ENCODE peak calls at places on chromosomes 3 and 15, in seven cellular contexts. One of them, this sample, is unnamed.
A peak's percentile ranks its signal among the peaks of the same experiment; 100 is the strongest.

GRCh38 chr3:38843898-38844297 is 27.9 kb upstream of the SCN10A start:
- DNase-seq in right atrium auricular region: no peak
- DNase-seq in mammary epithelial cell: peak; percentile 45
- DNase-seq in Peyer's patch: no peak
- DNase-seq in cardiac muscle cell: peak; percentile 82
- DNase-seq in lung: no peak
- DNase-seq in SK-N-SH: peak; percentile 54
- DNase-seq in this sample: no peak

GRCh38 chr3:141795719-141796435 is 32.7 kb downstream of the GRK7 start:
- DNase-seq in mammary epithelial cell: no peak
- DNase-seq in lung: peak; percentile 44
- DNase-seq in Peyer's patch: no peak
- DNase-seq in SK-N-SH: peak; percentile 42
- DNase-seq in cardiac muscle cell: peak; percentile 55
- DNase-seq in right atrium auricular region: peak; percentile 79
- DNase-seq in this sample: peak; percentile 54

GRCh38 chr3:100075731-100076543 is 38.4 kb downstream of the FILIP1L start:
- DNase-seq in right atrium auricular region: no peak
- DNase-seq in SK-N-SH: no peak
- DNase-seq in mammary epithelial cell: no peak
- DNase-seq in lung: no peak
- DNase-seq in cardiac muscle cell: no peak
- DNase-seq in Peyer's patch: no peak
- DNase-seq in this sample: no peak

GRCh38 chr3:37861540-37862051 is at the start of gene CTDSPL:
- DNase-seq in mammary epithelial cell: peak; percentile 61
- DNase-seq in cardiac muscle cell: peak; percentile 74
- DNase-seq in lung: peak; percentile 55
- DNase-seq in right atrium auricular region: no peak
- DNase-seq in SK-N-SH: peak; percentile 88
- DNase-seq in Peyer's patch: peak; percentile 84
- DNase-seq in this sample: peak; percentile 32

GRCh38 chr3:183435701-183436100 is 7.3 kb upstream of the MCF2L2 start:
- DNase-seq in right atrium auricular region: no peak
- DNase-seq in cardiac muscle cell: no peak
- DNase-seq in lung: no peak
- DNase-seq in mammary epithelial cell: no peak
- DNase-seq in Peyer's patch: no peak
- DNase-seq in SK-N-SH: no peak
- DNase-seq in this sample: no peak

GRCh38 chr15:20294651-20295237 is 246.9 kb downstream of the GOLGA6L6 start:
- DNase-seq in Peyer's patch: no peak
- DNase-seq in SK-N-SH: no peak
- DNase-seq in lung: peak; percentile 29
- DNase-seq in right atrium auricular region: peak; percentile 50
- DNase-seq in cardiac muscle cell: no peak
- DNase-seq in mammary epithelial cell: no peak
- DNase-seq in this sample: no peak

GRCh38 chr15:73949496-73949895 is 23.2 kb downstream of the LOXL1 start:
- DNase-seq in lung: no peak
- DNase-seq in right atrium auricular region: no peak
- DNase-seq in cardiac muscle cell: no peak
- DNase-seq in mammary epithelial cell: no peak
- DNase-seq in SK-N-SH: no peak
- DNase-seq in Peyer's patch: peak; percentile 34
- DNase-seq in this sample: no peak

GRCh38 chr15:78103406-78104118 is 11.2 kb downstream of the SH2D7 start:
- DNase-seq in lung: no peak
- DNase-seq in SK-N-SH: no peak
- DNase-seq in right atrium auricular region: no peak
- DNase-seq in cardiac muscle cell: no peak
- DNase-seq in mammary epithelial cell: no peak
- DNase-seq in Peyer's patch: no peak
- DNase-seq in this sample: no peak

GRCh38 chr3:16468114-16469098 is 45.1 kb downstream of the RFTN1 start:
- DNase-seq in cardiac muscle cell: no peak
- DNase-seq in Peyer's patch: no peak
- DNase-seq in SK-N-SH: peak; percentile 61
- DNase-seq in mammary epithelial cell: no peak
- DNase-seq in lung: no peak
- DNase-seq in right atrium auricular region: no peak
- DNase-seq in this sample: no peak

GRCh38 chr3:156643729-156644389 is 30.5 kb upstream of the TIPARP start:
- DNase-seq in SK-N-SH: no peak
- DNase-seq in mammary epithelial cell: no peak
- DNase-seq in lung: no peak
- DNase-seq in cardiac muscle cell: peak; percentile 57
- DNase-seq in right atrium auricular region: no peak
- DNase-seq in Peyer's patch: no peak
- DNase-seq in this sample: no peak

GRCh38 chr3:53168175-53168923 is 7.3 kb downstream of the PRKCD start:
- DNase-seq in cardiac muscle cell: no peak
- DNase-seq in right atrium auricular region: no peak
- DNase-seq in lung: no peak
- DNase-seq in SK-N-SH: no peak
- DNase-seq in mammary epithelial cell: no peak
- DNase-seq in Peyer's patch: no peak
- DNase-seq in this sample: no peak

GRCh38 chr3:12999147-13000140 is 73.8 kb downstream of the IQSEC1 start:
- DNase-seq in Peyer's patch: peak; percentile 79
- DNase-seq in lung: peak; percentile 89
- DNase-seq in SK-N-SH: no peak
- DNase-seq in cardiac muscle cell: peak; percentile 41
- DNase-seq in mammary epithelial cell: no peak
- DNase-seq in right atrium auricular region: peak; percentile 96
- DNase-seq in this sample: no peak

GRCh38 chr15:65653341-65653740 is 31.6 kb downstream of the SLC24A1 start:
- DNase-seq in Peyer's patch: no peak
- DNase-seq in lung: no peak
- DNase-seq in right atrium auricular region: no peak
- DNase-seq in SK-N-SH: no peak
- DNase-seq in mammary epithelial cell: peak; percentile 50
- DNase-seq in cardiac muscle cell: no peak
- DNase-seq in this sample: no peak

GRCh38 chr15:82946155-82946701 is 6.3 kb downstream of the HOMER2 start:
- DNase-seq in right atrium auricular region: no peak
- DNase-seq in mammary epithelial cell: no peak
- DNase-seq in cardiac muscle cell: no peak
- DNase-seq in Peyer's patch: no peak
- DNase-seq in lung: no peak
- DNase-seq in SK-N-SH: no peak
- DNase-seq in this sample: no peak

GRCh38 chr15:85412956-85413854 is 32.8 kb downstream of the AKAP13 start:
- DNase-seq in Peyer's patch: no peak
- DNase-seq in mammary epithelial cell: peak; percentile 98
- DNase-seq in cardiac muscle cell: peak; percentile 77
- DNase-seq in SK-N-SH: peak; percentile 27
- DNase-seq in right atrium auricular region: peak; percentile 84
- DNase-seq in lung: peak; percentile 50
- DNase-seq in this sample: peak; percentile 65

GRCh38 chr15:36527512-36528162 is 51.8 kb upstream of the CDIN1 start:
- DNase-seq in Peyer's patch: no peak
- DNase-seq in lung: no peak
- DNase-seq in mammary epithelial cell: no peak
- DNase-seq in right atrium auricular region: no peak
- DNase-seq in SK-N-SH: peak; percentile 41
- DNase-seq in cardiac muscle cell: no peak
- DNase-seq in this sample: no peak

GRCh38 chr3:62604301-62604700 is 231.0 kb upstream of the FEZF2 start:
- DNase-seq in lung: no peak
- DNase-seq in SK-N-SH: no peak
- DNase-seq in Peyer's patch: no peak
- DNase-seq in mammary epithelial cell: peak; percentile 90
- DNase-seq in right atrium auricular region: no peak
- DNase-seq in cardiac muscle cell: peak; percentile 84
- DNase-seq in this sample: no peak

GRCh38 chr3:94064243-94064642 is 1.4 kb downstream of the NSUN3 start:
- DNase-seq in right atrium auricular region: no peak
- DNase-seq in Peyer's patch: no peak
- DNase-seq in SK-N-SH: no peak
- DNase-seq in cardiac muscle cell: no peak
- DNase-seq in mammary epithelial cell: no peak
- DNase-seq in lung: no peak
- DNase-seq in this sample: no peak

DNA sequence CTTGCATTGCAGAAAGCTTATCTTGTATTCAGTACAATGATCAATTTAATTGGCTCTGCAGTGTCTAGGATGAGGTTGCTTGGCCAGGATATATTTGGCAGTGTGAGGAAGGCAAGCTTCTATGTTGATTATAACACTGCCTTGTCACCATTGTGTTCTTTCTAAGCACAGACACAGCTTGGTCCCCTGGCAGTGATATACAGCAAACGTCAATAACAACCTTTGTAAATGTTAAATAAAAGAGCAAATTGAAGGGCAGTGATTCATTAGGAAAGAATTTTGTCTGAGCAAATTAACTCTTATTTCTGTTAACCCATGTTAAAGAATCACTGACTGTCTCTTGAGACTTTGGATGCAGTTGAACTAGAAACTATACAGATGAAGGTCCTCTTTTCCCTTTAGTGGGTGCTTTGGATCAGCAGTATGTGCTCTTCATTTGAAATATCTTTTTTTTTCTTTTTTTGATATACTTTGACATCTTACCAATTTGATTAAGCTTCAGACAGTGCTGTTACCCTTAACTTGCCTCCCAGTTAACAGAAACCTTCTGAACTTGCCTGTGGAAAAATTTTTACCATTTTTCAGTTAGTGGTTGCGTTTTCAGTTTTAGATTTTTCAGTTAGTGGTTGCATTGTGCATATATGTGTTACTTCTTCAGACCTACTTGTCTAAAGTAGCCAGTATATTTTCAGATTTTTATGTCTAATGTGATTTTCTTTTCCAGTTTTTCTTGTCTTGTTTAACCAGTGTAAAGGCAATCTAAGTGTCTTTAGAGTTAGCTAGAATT is 199.8 kb downstream of the TCF12 start:
- DNase-seq in lung: no peak
- DNase-seq in right atrium auricular region: no peak
- DNase-seq in mammary epithelial cell: peak; percentile 29
- DNase-seq in Peyer's patch: no peak
- DNase-seq in cardiac muscle cell: peak; percentile 28
- DNase-seq in SK-N-SH: no peak
- DNase-seq in this sample: no peak
- H3K27ac ChIP-seq in lung: no peak overlapping the region
- H3K27ac ChIP-seq in right atrium auricular region: no peak overlapping the region
- H3K27ac ChIP-seq in mammary epithelial cell: no peak overlapping the region
- H3K27ac ChIP-seq in Peyer's patch: no peak overlapping the region
- H3K27ac ChIP-seq in cardiac muscle cell: peak overlapping the region; percentile 6
- H3K27ac ChIP-seq in SK-N-SH: peak overlapping the region; percentile 24
- H3K27ac ChIP-seq in this sample: no peak overlapping the region

GRCh38 chr3:178990293-178990692 is 81.3 kb downstream of the ZMAT3 start:
- DNase-seq in SK-N-SH: no peak
- DNase-seq in Peyer's patch: no peak
- DNase-seq in lung: no peak
- DNase-seq in mammary epithelial cell: no peak
- DNase-seq in cardiac muscle cell: no peak
- DNase-seq in right atrium auricular region: no peak
- DNase-seq in this sample: no peak
- H3K9me3 ChIP-seq in SK-N-SH: peaks cover 10% of the 10 kb centered on the region
- H3K9me3 ChIP-seq in Peyer's patch: peaks cover 30% of the 10 kb centered on the region
- H3K9me3 ChIP-seq in lung: peaks cover 14% of the 10 kb centered on the region
- H3K9me3 ChIP-seq in mammary epithelial cell: peaks cover 35% of the 10 kb centered on the region
- H3K9me3 ChIP-seq in cardiac muscle cell: no peaks in the 10 kb centered on the region
- H3K9me3 ChIP-seq in right atrium auricular region: peaks cover 43% of the 10 kb centered on the region
- H3K9me3 ChIP-seq in this sample: peaks cover 4% of the 10 kb centered on the region

GRCh38 chr3:149177122-149177521 is 44.5 kb downstream of the CP start:
- DNase-seq in Peyer's patch: no peak
- DNase-seq in mammary epithelial cell: no peak
- DNase-seq in lung: no peak
- DNase-seq in SK-N-SH: no peak
- DNase-seq in cardiac muscle cell: no peak
- DNase-seq in right atrium auricular region: no peak
- DNase-seq in this sample: no peak

GRCh38 chr3:149186219-149186618 is 35.4 kb downstream of the CP start:
- DNase-seq in lung: no peak
- DNase-seq in Peyer's patch: no peak
- DNase-seq in cardiac muscle cell: no peak
- DNase-seq in SK-N-SH: no peak
- DNase-seq in right atrium auricular region: no peak
- DNase-seq in mammary epithelial cell: no peak
- DNase-seq in this sample: no peak

GRCh38 chr3:149180057-149180573 is 41.5 kb downstream of the CP start:
- DNase-seq in cardiac muscle cell: peak; percentile 99
- DNase-seq in SK-N-SH: no peak
- DNase-seq in right atrium auricular region: peak; percentile 96
- DNase-seq in mammary epithelial cell: peak; percentile 99
- DNase-seq in lung: peak; percentile 85
- DNase-seq in Peyer's patch: no peak
- DNase-seq in this sample: peak; percentile 9

GRCh38 chr3:149179225-149179624 is 42.4 kb downstream of the CP start:
- DNase-seq in SK-N-SH: no peak
- DNase-seq in mammary epithelial cell: peak; percentile 37
- DNase-seq in cardiac muscle cell: peak; percentile 47
- DNase-seq in right atrium auricular region: no peak
- DNase-seq in lung: no peak
- DNase-seq in Peyer's patch: no peak
- DNase-seq in this sample: no peak

DNA sequence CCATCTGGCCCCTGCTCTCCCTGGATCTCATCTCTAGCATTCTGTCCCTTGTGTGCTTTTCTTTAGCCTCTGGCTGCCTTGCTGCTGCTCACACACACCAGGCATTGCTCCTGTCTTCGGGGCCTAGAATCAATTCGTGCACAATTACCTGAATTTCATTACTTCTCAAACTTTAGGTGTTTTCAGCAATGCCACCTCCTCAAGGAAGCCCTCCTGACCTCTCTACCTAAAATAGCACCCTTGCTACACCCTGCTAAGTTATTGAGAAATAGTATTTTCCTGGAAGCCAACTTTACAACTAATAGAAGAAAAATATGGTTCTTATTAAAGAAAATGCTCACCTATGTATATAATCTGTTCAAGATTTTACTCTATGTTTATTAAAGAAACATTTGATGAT is 40.5 kb downstream of the CP start:
- DNase-seq in lung: no peak
- DNase-seq in cardiac muscle cell: no peak
- DNase-seq in right atrium auricular region: no peak
- DNase-seq in SK-N-SH: no peak
- DNase-seq in Peyer's patch: no peak
- DNase-seq in mammary epithelial cell: no peak
- DNase-seq in this sample: no peak
- H3K27ac ChIP-seq in lung: no peak overlapping the region
- H3K27ac ChIP-seq in cardiac muscle cell: no peak overlapping the region
- H3K27ac ChIP-seq in right atrium auricular region: no peak overlapping the region
- H3K27ac ChIP-seq in SK-N-SH: no peak overlapping the region
- H3K27ac ChIP-seq in Peyer's patch: no peak overlapping the region
- H3K27ac ChIP-seq in mammary epithelial cell: no peak overlapping the region
- H3K27ac ChIP-seq in this sample: no peak overlapping the region

GRCh38 chr15:26702381-26702780 is 70.5 kb downstream of the GABRB3 start:
- DNase-seq in lung: no peak
- DNase-seq in cardiac muscle cell: no peak
- DNase-seq in mammary epithelial cell: no peak
- DNase-seq in right atrium auricular region: no peak
- DNase-seq in Peyer's patch: no peak
- DNase-seq in SK-N-SH: no peak
- DNase-seq in this sample: peak; percentile 10

DNA sequence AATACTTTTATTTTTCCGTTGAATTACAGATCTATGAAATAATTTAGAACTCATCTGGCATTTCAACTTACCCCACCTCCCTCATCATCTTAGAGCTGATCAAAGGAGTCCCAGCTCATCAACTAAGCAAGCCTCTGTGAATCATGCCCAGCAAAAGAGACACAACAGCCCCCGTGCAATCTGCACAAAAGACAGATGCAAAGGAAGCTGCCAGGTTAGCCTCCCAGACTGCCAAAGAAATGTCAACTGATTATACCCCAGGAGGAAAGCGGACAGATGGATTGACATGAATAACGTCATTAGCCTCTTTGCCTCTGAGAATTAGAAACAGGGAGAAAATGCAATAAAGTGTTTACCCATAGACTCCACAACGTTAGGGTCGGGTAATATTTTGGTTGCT is 75.0 kb downstream of the GABRB3 start:
- DNase-seq in lung: no peak
- DNase-seq in cardiac muscle cell: no peak
- DNase-seq in Peyer's patch: no peak
- DNase-seq in SK-N-SH: no peak
- DNase-seq in right atrium auricular region: no peak
- DNase-seq in mammary epithelial cell: no peak
- DNase-seq in this sample: no peak
- H3K9me3 ChIP-seq in lung: peaks cover 4% of the 10 kb centered on the region
- H3K9me3 ChIP-seq in cardiac muscle cell: no peaks in the 10 kb centered on the region
- H3K9me3 ChIP-seq in Peyer's patch: no peaks in the 10 kb centered on the region
- H3K9me3 ChIP-seq in SK-N-SH: peaks cover 5% of the 10 kb centered on the region
- H3K9me3 ChIP-seq in right atrium auricular region: peaks cover 19% of the 10 kb centered on the region
- H3K9me3 ChIP-seq in mammary epithelial cell: peaks cover 20% of the 10 kb centered on the region
- H3K9me3 ChIP-seq in this sample: no peaks in the 10 kb centered on the region